ENCODE peak calls at places on chromosomes 7 and 10, in eight cellular contexts. S is GM23248, M is cardiac muscle cell, H is adrenal gland, L is psoas muscle, R is hepatocyte, Y is uterus, N is OCI-LY7. G is an unnamed sample.

GRCh38 chr7:29989257-29989995 is at the start of gene SCRN1:
- DNase-seq in S (peak; percentile 65), M (no peak), H (peak; percentile 40), L (peak; percentile 58), R (peak; percentile 84), Y (peak; percentile 22), N (peak; percentile 81), G (peak; percentile 17)

GRCh38 chr7:107596881-107597581 is 17.0 kb downstream of the BCAP29 start:
- DNase-seq in S (no peak), M (peak; percentile 45), H (no peak), L (no peak), R (no peak), Y (no peak), N (no peak), G (no peak)

GRCh38 chr10:30422981-30423654 is 10.9 kb upstream of the MAP3K8 start:
- DNase-seq in S (peak; percentile 72), M (peak; percentile 82), H (peak; percentile 50), L (peak; percentile 75), R (peak; percentile 83), Y (no peak), N (peak; percentile 40), G (no peak)

GRCh38 chr7:46772740-46773139 is 809.2 kb downstream of the TNS3 start:
- DNase-seq in S (no peak), M (no peak), H (no peak), L (no peak), R (no peak), Y (no peak), N (no peak), G (no peak)

GRCh38 chr10:65735382-65735781 is 1190.5 kb upstream of the LRRTM3 start:
- DNase-seq in S (no peak), M (no peak), H (no peak), L (no peak), R (no peak), Y (no peak), N (no peak), G (no peak)

GRCh38 chr10:35212856-35213255 is 86.2 kb downstream of the CREM start:
- DNase-seq in S (no peak), M (no peak), H (peak; percentile 56), L (no peak), R (no peak), Y (no peak), N (no peak), G (no peak)

GRCh38 chr10:131056091-131056490 is 255.4 kb downstream of the TCERG1L start:
- DNase-seq in S (no peak), M (no peak), H (no peak), L (no peak), R (no peak), Y (no peak), N (no peak), G (no peak)

GRCh38 chr10:128576916-128577670 is 450.9 kb upstream of the MKI67 start:
- DNase-seq in S (no peak), M (peak; percentile 11), H (no peak), L (no peak), R (peak; percentile 22), Y (no peak), N (no peak), G (no peak)

GRCh38 chr7:102234131-102234530 is 52.5 kb upstream of the SH2B2 start:
- DNase-seq in S (no peak), M (no peak), H (no peak), L (no peak), R (no peak), Y (no peak), N (no peak), G (no peak)

GRCh38 chr10:48788551-48788950 is 103.9 kb downstream of the WDFY4 start:
- DNase-seq in S (no peak), M (no peak), H (no peak), L (no peak), R (no peak), Y (no peak), N (no peak), G (no peak)

GRCh38 chr10:73439605-73440298 is 6.4 kb upstream of the MSS51 start:
- DNase-seq in S (peak; percentile 90), M (peak; percentile 46), H (no peak), L (no peak), R (no peak), Y (no peak), N (no peak), G (no peak)

GRCh38 chr7:80681272-80681885 is 42.9 kb downstream of the CD36 start:
- DNase-seq in S (peak; percentile 65), M (peak; percentile 53), H (no peak), L (no peak), R (peak; percentile 42), Y (no peak), N (no peak), G (no peak)

GRCh38 chr7:51064688-51065087 is 251.9 kb downstream of the COBL start:
- DNase-seq in S (no peak), M (no peak), H (no peak), L (no peak), R (no peak), Y (no peak), N (no peak), G (no peak)

GRCh38 chr7:158491094-158491493 is 96.5 kb downstream of the PTPRN2 start:
- DNase-seq in S (no peak), M (no peak), H (no peak), L (no peak), R (no peak), Y (no peak), N (no peak), G (no peak)
- H3K9me3 ChIP-seq in S (no peaks in the 10 kb centered on the region), M (no peaks in the 10 kb centered on the region), H (no peaks in the 10 kb centered on the region), L (no peaks in the 10 kb centered on the region), R (no peaks in the 10 kb centered on the region), Y (no peaks in the 10 kb centered on the region), N (no peaks in the 10 kb centered on the region), G (no peaks in the 10 kb centered on the region)

DNA sequence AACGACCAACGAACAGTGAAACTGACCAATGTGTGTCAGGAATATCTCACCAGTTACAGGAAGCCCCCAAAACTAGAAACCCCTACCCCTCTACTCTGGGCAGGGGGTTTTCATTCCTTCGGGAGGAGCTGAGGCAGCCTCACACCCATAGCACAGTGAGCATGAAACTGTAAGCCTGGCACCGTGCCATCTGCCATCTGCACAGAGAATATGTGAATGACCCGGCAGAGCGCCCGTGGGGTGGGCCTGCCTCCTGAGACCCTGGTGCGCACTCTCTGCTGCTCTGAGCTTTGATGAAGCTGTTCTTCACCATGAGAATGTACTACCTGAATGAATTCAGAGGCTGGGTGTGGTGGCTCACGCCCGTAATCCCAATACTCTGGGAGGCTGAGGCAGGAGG is 27.1 kb downstream of the DAGLB start:
- DNase-seq in S (no peak), M (no peak), H (no peak), L (no peak), R (no peak), Y (no peak), N (no peak), G (no peak)
- H3K27ac ChIP-seq in S (no peak overlapping the region), M (no peak overlapping the region), H (no peak overlapping the region), L (peak overlapping the region; percentile 36), R (no peak overlapping the region), Y (no peak overlapping the region), N (no peak overlapping the region), G (no peak overlapping the region)

GRCh38 chr7:44080118-44080517 is 2.2 kb downstream of the POLM start:
- DNase-seq in S (no peak), M (no peak), H (no peak), L (no peak), R (no peak), Y (no peak), N (no peak), G (no peak)
- H3K36me3 ChIP-seq in S (no peaks in the 10 kb centered on the region), M (peaks cover 30% of the 10 kb centered on the region), H (no peaks in the 10 kb centered on the region), L (peaks cover 2% of the 10 kb centered on the region), R (no peaks in the 10 kb centered on the region), Y (no peaks in the 10 kb centered on the region), N (peaks cover 65% of the 10 kb centered on the region), G (peaks cover 48% of the 10 kb centered on the region)

GRCh38 chr10:133461841-133462240 is 8.1 kb downstream of the SCART1 start:
- DNase-seq in S (no peak), M (no peak), H (no peak), L (no peak), R (no peak), Y (no peak), N (no peak), G (no peak)

GRCh38 chr10:133461027-133461426 is 7.3 kb downstream of the SCART1 start:
- DNase-seq in S (no peak), M (no peak), H (peak; percentile 5), L (no peak), R (no peak), Y (no peak), N (no peak), G (no peak)

GRCh38 chr10:133464582-133465031 is 10.9 kb downstream of the SCART1 start:
- DNase-seq in S (no peak), M (no peak), H (no peak), L (peak; percentile 42), R (no peak), Y (no peak), N (no peak), G (no peak)

GRCh38 chr10:133460208-133460769 is 6.5 kb downstream of the SCART1 start:
- DNase-seq in S (no peak), M (no peak), H (no peak), L (no peak), R (no peak), Y (no peak), N (no peak), G (no peak)

GRCh38 chr10:133462512-133463305 is 9.0 kb downstream of the SCART1 start:
- DNase-seq in S (no peak), M (no peak), H (no peak), L (no peak), R (no peak), Y (no peak), N (no peak), G (no peak)
- H3K9me3 ChIP-seq in S (no peaks in the 10 kb centered on the region), M (no peaks in the 10 kb centered on the region), H (no peaks in the 10 kb centered on the region), L (no peaks in the 10 kb centered on the region), R (no peaks in the 10 kb centered on the region), Y (peaks cover 3% of the 10 kb centered on the region), N (no peaks in the 10 kb centered on the region), G (no peaks in the 10 kb centered on the region)

DNA sequence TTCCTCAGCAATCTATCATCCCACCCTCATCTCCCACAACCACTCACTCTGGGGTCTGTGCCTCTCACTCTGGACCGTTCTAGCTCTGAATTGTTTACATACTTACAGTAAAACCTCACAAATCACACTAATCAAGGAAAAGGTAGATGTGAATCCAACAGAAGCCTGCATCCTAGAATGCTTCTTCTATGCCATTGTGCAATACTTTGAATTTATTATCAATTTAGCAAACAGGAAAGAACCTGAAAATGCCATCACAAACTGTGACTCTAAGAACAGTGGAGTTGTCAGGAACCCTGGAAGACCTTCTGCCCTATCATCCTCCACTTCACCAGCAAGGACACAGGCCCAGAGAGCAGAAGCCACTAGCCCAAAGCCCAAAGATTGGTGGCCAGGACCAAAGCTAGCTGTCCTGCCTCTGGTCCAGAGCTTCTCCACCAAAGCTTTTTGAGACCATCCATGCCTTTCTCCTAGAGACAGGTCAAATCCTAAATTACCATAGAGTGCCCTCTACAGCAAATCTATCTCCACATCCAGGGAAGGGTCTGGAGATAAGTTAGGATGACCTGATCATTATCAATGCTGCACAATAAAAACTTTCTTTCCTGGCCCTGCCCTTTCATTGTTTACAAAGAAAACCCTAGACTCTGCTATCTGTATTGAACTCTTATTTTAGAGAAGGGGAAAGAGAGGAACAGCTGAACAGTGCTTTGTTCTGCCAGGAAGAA is 2.4 kb downstream of the SORBS1 start:
- DNase-seq in S (no peak), M (no peak), H (no peak), L (no peak), R (no peak), Y (peak; percentile 20), N (no peak), G (no peak)
- H3K27ac ChIP-seq in S (no peak overlapping the region), M (peak overlapping the region; percentile 54), H (no peak overlapping the region), L (peak overlapping the region; percentile 9), R (no peak overlapping the region), Y (peak overlapping the region; percentile 95), N (no peak overlapping the region), G (no peak overlapping the region)

GRCh38 chr7:36297364-36298009 is 92.2 kb upstream of the ANLN start:
- DNase-seq in S (no peak), M (no peak), H (no peak), L (no peak), R (no peak), Y (no peak), N (no peak), G (no peak)
- H3K36me3 ChIP-seq in S (no peaks in the 10 kb centered on the region), M (no peaks in the 10 kb centered on the region), H (no peaks in the 10 kb centered on the region), L (no peaks in the 10 kb centered on the region), R (no peaks in the 10 kb centered on the region), Y (no peaks in the 10 kb centered on the region), N (no peaks in the 10 kb centered on the region), G (peaks cover 11% of the 10 kb centered on the region)

G was measured in CD4-positive, alpha-beta memory T cell.